ENCODE peak calls at places on chromosome X, in nine cellular contexts. P is K562, V is A549, B is heart left ventricle, N is tibial nerve, L is ovary, E is uterus, O is esophagus squamous epithelium, J is gastrocnemius medialis. S is an unnamed sample.

GRCh38 chrX:140318306-140318705 is 186.6 kb downstream of the SOX3 start:
- DNase-seq in P (no peak), V (no peak), B (no peak), N (no peak), L (no peak), E (no peak), O (no peak), J (no peak), S (no peak)

GRCh38 chrX:31580227-31580626 is 508.4 kb upstream of the FTHL17 start:
- DNase-seq in P (no peak), V (no peak), B (no peak), N (no peak), L (no peak), E (no peak), O (no peak), J (no peak), S (no peak)

GRCh38 chrX:18877472-18877871 is 106.4 kb downstream of the PHKA2 start:
- DNase-seq in P (no peak), V (no peak), B (no peak), N (no peak), L (no peak), E (no peak), O (no peak), J (no peak), S (no peak)

GRCh38 chrX:19040373-19040772 is 56.5 kb upstream of the PHKA2 start:
- DNase-seq in P (no peak), V (no peak), B (no peak), N (no peak), L (no peak), E (no peak), O (no peak), J (no peak), S (no peak)

GRCh38 chrX:106415276-106415895 is 196.4 kb upstream of the RADX start:
- DNase-seq in P (peak), V (peak), B (no peak), N (no peak), L (no peak), E (no peak), O (no peak), J (no peak), S (no peak)

GRCh38 chrX:110286126-110286525 is 31.8 kb downstream of the AMMECR1 start:
- DNase-seq in P (no peak), V (peak), B (no peak), N (no peak), L (no peak), E (peak), O (no peak), J (no peak), S (no peak)

GRCh38 chrX:3576886-3577516 is 136.4 kb downstream of the PRKX start:
- DNase-seq in P (no peak), V (no peak), B (no peak), N (no peak), L (no peak), E (no peak), O (no peak), J (no peak), S (no peak)

GRCh38 chrX:45009371-45010000 is 136.5 kb downstream of the KDM6A start:
- DNase-seq in P (no peak), V (peak), B (no peak), N (no peak), L (no peak), E (no peak), O (no peak), J (peak), S (no peak)

GRCh38 chrX:110167952-110168451 is 149.9 kb downstream of the AMMECR1 start:
- DNase-seq in P (peak), V (peak), B (no peak), N (no peak), L (no peak), E (no peak), O (no peak), J (no peak), S (no peak)

GRCh38 chrX:112867570-112867969 is 26.9 kb upstream of the AMOT start:
- DNase-seq in P (no peak), V (no peak), B (no peak), N (no peak), L (no peak), E (no peak), O (no peak), J (no peak), S (no peak)

GRCh38 chrX:133881893-133882292 is 103.5 kb downstream of the GPC3 start:
- DNase-seq in P (no peak), V (no peak), B (no peak), N (no peak), L (no peak), E (no peak), O (no peak), J (no peak), S (no peak)

GRCh38 chrX:110421499-110422455 is 63.1 kb downstream of the RTL9 start:
- DNase-seq in P (no peak), V (no peak), B (peak), N (no peak), L (no peak), E (no peak), O (no peak), J (no peak), S (peak)

GRCh38 chrX:57156397-57157049 is 19.3 kb upstream of the SPIN2A start:
- DNase-seq in P (peak), V (peak), B (peak), N (no peak), L (no peak), E (no peak), O (no peak), J (no peak), S (no peak)

GRCh38 chrX:148310402-148311200 is 189.8 kb upstream of the AFF2 start:
- DNase-seq in P (no peak), V (no peak), B (no peak), N (no peak), L (no peak), E (no peak), O (no peak), J (no peak), S (no peak)

GRCh38 chrX:95063554-95063953 is 1389.5 kb downstream of the FAM133A start:
- DNase-seq in P (no peak), V (no peak), B (no peak), N (no peak), L (no peak), E (no peak), O (no peak), J (no peak), S (no peak)
- H3K27ac ChIP-seq in P (no peak), V (no peak), B (no peak), N (no peak), L (no peak), E (no peak), O (no peak), J (no peak), S (no peak)

DNA sequence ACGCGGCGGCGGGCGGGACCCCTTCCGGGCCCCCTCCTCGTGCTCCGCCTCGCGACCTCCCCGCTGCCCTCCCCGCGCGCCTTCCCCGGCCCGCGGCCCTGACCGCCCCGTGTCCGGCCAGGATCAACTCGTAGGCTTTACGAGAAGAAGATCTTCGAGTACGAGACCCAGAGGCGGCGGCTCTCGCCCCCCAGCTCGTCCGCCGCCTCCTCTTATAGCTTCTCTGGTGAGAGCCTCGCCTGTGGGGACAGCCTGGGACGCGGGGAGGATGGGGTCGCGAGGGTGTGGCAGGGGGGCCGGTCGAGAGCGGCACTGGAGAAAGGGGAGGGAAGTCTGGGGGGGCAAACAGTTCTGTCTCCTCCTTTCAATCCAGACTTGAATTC is 465 bp downstream of the EMD start:
- DNase-seq in P (no peak), V (no peak), B (no peak), N (no peak), L (no peak), E (no peak), O (no peak), J (no peak), S (no peak)
- TF ChIP-seq POLR2A in P (no peak), V (no peak), B (no peak), N (no peak), L (no peak), E (no peak), O (no peak), J (no peak), S (no peak)

GRCh38 chrX:154348114-154348531 is 26.3 kb downstream of the FLNA start:
- DNase-seq in P (no peak), V (peak), B (peak), N (no peak), L (no peak), E (peak), O (no peak), J (no peak), S (no peak)

GRCh38 chrX:154349359-154349935 is 25.0 kb downstream of the FLNA start:
- DNase-seq in P (no peak), V (peak), B (peak), N (no peak), L (no peak), E (peak), O (no peak), J (no peak), S (no peak)

GRCh38 chrX:154350429-154351182 is 23.8 kb downstream of the FLNA start:
- DNase-seq in P (no peak), V (peak), B (no peak), N (no peak), L (no peak), E (peak), O (no peak), J (no peak), S (no peak)

GRCh38 chrX:154349979-154350378 is 24.5 kb downstream of the FLNA start:
- DNase-seq in P (no peak), V (peak), B (no peak), N (no peak), L (no peak), E (peak), O (no peak), J (no peak), S (no peak)

DNA sequence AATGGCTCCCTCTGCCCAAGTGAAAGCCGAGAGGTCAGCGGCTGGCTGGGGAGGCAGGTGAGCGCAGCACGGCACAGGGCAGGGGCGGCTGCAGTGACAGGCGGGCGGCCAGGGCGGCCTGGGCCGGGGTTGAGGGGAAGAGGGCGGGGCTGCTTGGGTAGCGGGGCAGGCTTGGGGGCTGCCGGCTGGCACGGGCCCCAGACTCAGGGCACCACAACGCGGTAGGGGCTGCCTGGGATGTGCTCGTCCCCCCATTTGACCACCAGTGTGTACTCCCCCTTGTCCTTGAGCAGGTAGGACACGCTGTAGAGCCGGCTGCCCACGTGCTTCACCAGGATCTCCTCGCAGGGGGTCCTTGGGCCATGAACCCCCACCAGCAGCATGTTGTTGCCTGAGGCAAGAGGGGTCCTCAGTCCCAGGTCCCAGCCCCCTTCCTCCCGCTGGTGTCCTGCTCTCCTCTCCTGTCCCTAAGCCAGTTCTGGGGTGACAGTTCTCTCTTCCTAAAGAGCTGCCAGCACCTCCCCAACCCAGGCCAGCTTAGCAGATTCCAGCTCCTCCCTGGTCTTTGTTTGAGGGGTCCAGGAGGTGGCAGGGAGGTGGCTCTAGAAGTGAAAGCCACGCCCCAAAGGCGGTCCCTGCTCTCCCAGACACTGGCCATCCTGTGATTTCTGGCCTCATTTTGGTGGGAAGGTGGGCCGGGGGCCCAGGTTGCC is 25.6 kb downstream of the FLNA start:
- DNase-seq in P (no peak), V (peak), B (peak), N (no peak), L (no peak), E (peak), O (no peak), J (no peak), S (no peak)
- H3K27ac ChIP-seq in P (no peak), V (no peak), B (no peak), N (no peak), L (no peak), E (no peak), O (no peak), J (no peak), S (no peak)

GRCh38 chrX:122582280-122582679 is 601.8 kb upstream of the GRIA3 start:
- DNase-seq in P (no peak), V (no peak), B (no peak), N (no peak), L (no peak), E (no peak), O (no peak), J (no peak), S (no peak)

GRCh38 chrX:122579036-122579435 is 605.0 kb upstream of the GRIA3 start:
- DNase-seq in P (no peak), V (no peak), B (no peak), N (no peak), L (no peak), E (no peak), O (no peak), J (no peak), S (no peak)

GRCh38 chrX:122583526-122583925 is 600.6 kb upstream of the GRIA3 start:
- DNase-seq in P (no peak), V (no peak), B (no peak), N (no peak), L (no peak), E (no peak), O (no peak), J (no peak), S (no peak)

DNA sequence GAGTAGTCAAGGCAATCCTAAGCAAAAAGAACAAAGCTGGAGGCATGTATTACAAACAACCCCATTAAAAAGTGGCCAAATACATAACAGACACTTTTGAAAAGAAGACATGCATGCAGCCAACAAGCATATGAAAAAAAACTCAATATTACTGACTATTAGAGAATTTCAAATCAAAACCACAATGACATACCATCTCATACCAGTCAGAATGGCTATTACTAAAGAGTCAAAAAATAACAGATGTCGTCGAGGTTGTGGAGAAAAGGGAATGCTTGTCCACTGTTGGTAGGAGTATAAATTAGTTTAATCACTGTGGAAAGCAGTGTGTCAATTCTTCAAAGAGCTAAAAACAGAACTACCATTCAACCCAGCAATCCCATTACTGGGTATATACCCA is 604.6 kb upstream of the GRIA3 start:
- DNase-seq in P (no peak), V (no peak), B (no peak), N (no peak), L (no peak), E (no peak), O (no peak), J (no peak), S (no peak)
- TF ChIP-seq POLR2A in P (no peak), V (no peak), B (no peak), N (no peak), L (no peak), E (no peak), O (no peak), J (no peak), S (no peak)

S was measured in prostate gland.